ENCODE peak calls at places on chromosomes 3 and 15, in five cellular contexts. One of them, this sample, is unnamed.

GRCh38 chr3:47485812-47486211 is 10.1 kb upstream of the SCAP start:
- DNase-seq in activated CD4-positive, alpha-beta memory T cell treated with anti-CD3 and anti-CD28 coated beads for 36 hours: no peak
- DNase-seq in mesenchymal stem cell: peak; percentile 39
- DNase-seq in iris pigment epithelial cell: peak; percentile 12
- DNase-seq in stimulated activated CD8-positive, alpha-beta memory T cell treated with anti-CD3 and anti-CD28 coated beads, Interleukin-7, amount 100 ng/mL, for 4 hours: no peak
- DNase-seq in this sample: no peak

GRCh38 chr3:156149781-156150375 is 29.5 kb downstream of the KCNAB1 start:
- DNase-seq in iris pigment epithelial cell: no peak
- DNase-seq in activated CD4-positive, alpha-beta memory T cell treated with anti-CD3 and anti-CD28 coated beads for 36 hours: no peak
- DNase-seq in stimulated activated CD8-positive, alpha-beta memory T cell treated with anti-CD3 and anti-CD28 coated beads, Interleukin-7, amount 100 ng/mL, for 4 hours: no peak
- DNase-seq in mesenchymal stem cell: no peak
- DNase-seq in this sample: peak; percentile 20

GRCh38 chr3:94413721-94414106 is 350.9 kb downstream of the NSUN3 start:
- DNase-seq in mesenchymal stem cell: no peak
- DNase-seq in iris pigment epithelial cell: peak; percentile 82
- DNase-seq in stimulated activated CD8-positive, alpha-beta memory T cell treated with anti-CD3 and anti-CD28 coated beads, Interleukin-7, amount 100 ng/mL, for 4 hours: no peak
- DNase-seq in activated CD4-positive, alpha-beta memory T cell treated with anti-CD3 and anti-CD28 coated beads for 36 hours: no peak
- DNase-seq in this sample: no peak

GRCh38 chr15:25685216-25685569 is 177.9 kb downstream of the ATP10A start:
- DNase-seq in mesenchymal stem cell: no peak
- DNase-seq in stimulated activated CD8-positive, alpha-beta memory T cell treated with anti-CD3 and anti-CD28 coated beads, Interleukin-7, amount 100 ng/mL, for 4 hours: no peak
- DNase-seq in activated CD4-positive, alpha-beta memory T cell treated with anti-CD3 and anti-CD28 coated beads for 36 hours: no peak
- DNase-seq in iris pigment epithelial cell: no peak
- DNase-seq in this sample: no peak

GRCh38 chr3:42122261-42123011 is 31.3 kb downstream of the TRAK1 start:
- DNase-seq in mesenchymal stem cell: no peak
- DNase-seq in iris pigment epithelial cell: no peak
- DNase-seq in activated CD4-positive, alpha-beta memory T cell treated with anti-CD3 and anti-CD28 coated beads for 36 hours: no peak
- DNase-seq in stimulated activated CD8-positive, alpha-beta memory T cell treated with anti-CD3 and anti-CD28 coated beads, Interleukin-7, amount 100 ng/mL, for 4 hours: no peak
- DNase-seq in this sample: no peak

GRCh38 chr15:68783226-68784054 is 37.3 kb downstream of the ANP32A start:
- DNase-seq in activated CD4-positive, alpha-beta memory T cell treated with anti-CD3 and anti-CD28 coated beads for 36 hours: peak; percentile 72
- DNase-seq in mesenchymal stem cell: peak; percentile 29
- DNase-seq in iris pigment epithelial cell: no peak
- DNase-seq in stimulated activated CD8-positive, alpha-beta memory T cell treated with anti-CD3 and anti-CD28 coated beads, Interleukin-7, amount 100 ng/mL, for 4 hours: peak; percentile 29
- DNase-seq in this sample: no peak

GRCh38 chr3:48919215-48920138 is 835 bp downstream of the ARIH2 start:
- DNase-seq in activated CD4-positive, alpha-beta memory T cell treated with anti-CD3 and anti-CD28 coated beads for 36 hours: peak; percentile 78
- DNase-seq in iris pigment epithelial cell: peak; percentile 35
- DNase-seq in mesenchymal stem cell: peak; percentile 87
- DNase-seq in stimulated activated CD8-positive, alpha-beta memory T cell treated with anti-CD3 and anti-CD28 coated beads, Interleukin-7, amount 100 ng/mL, for 4 hours: no peak
- DNase-seq in this sample: peak; percentile 39

GRCh38 chr3:163273694-163274093 is 1777.1 kb downstream of the OTOL1 start:
- DNase-seq in mesenchymal stem cell: no peak
- DNase-seq in stimulated activated CD8-positive, alpha-beta memory T cell treated with anti-CD3 and anti-CD28 coated beads, Interleukin-7, amount 100 ng/mL, for 4 hours: no peak
- DNase-seq in iris pigment epithelial cell: no peak
- DNase-seq in activated CD4-positive, alpha-beta memory T cell treated with anti-CD3 and anti-CD28 coated beads for 36 hours: no peak
- DNase-seq in this sample: no peak

GRCh38 chr3:129107793-129108192 is 13.8 kb downstream of the RAB43 start:
- DNase-seq in mesenchymal stem cell: no peak
- DNase-seq in iris pigment epithelial cell: no peak
- DNase-seq in activated CD4-positive, alpha-beta memory T cell treated with anti-CD3 and anti-CD28 coated beads for 36 hours: no peak
- DNase-seq in stimulated activated CD8-positive, alpha-beta memory T cell treated with anti-CD3 and anti-CD28 coated beads, Interleukin-7, amount 100 ng/mL, for 4 hours: no peak
- DNase-seq in this sample: no peak

GRCh38 chr15:39529457-39529856 is 51.4 kb upstream of the THBS1 start:
- DNase-seq in mesenchymal stem cell: no peak
- DNase-seq in iris pigment epithelial cell: no peak
- DNase-seq in activated CD4-positive, alpha-beta memory T cell treated with anti-CD3 and anti-CD28 coated beads for 36 hours: no peak
- DNase-seq in stimulated activated CD8-positive, alpha-beta memory T cell treated with anti-CD3 and anti-CD28 coated beads, Interleukin-7, amount 100 ng/mL, for 4 hours: no peak
- DNase-seq in this sample: no peak

GRCh38 chr15:43513550-43513949 is 3.9 kb upstream of the MAP1A start:
- DNase-seq in iris pigment epithelial cell: peak; percentile 39
- DNase-seq in stimulated activated CD8-positive, alpha-beta memory T cell treated with anti-CD3 and anti-CD28 coated beads, Interleukin-7, amount 100 ng/mL, for 4 hours: no peak
- DNase-seq in mesenchymal stem cell: peak; percentile 51
- DNase-seq in activated CD4-positive, alpha-beta memory T cell treated with anti-CD3 and anti-CD28 coated beads for 36 hours: no peak
- DNase-seq in this sample: no peak

GRCh38 chr3:107911337-107912000 is 179.4 kb downstream of the CD47 start:
- DNase-seq in mesenchymal stem cell: no peak
- DNase-seq in stimulated activated CD8-positive, alpha-beta memory T cell treated with anti-CD3 and anti-CD28 coated beads, Interleukin-7, amount 100 ng/mL, for 4 hours: no peak
- DNase-seq in activated CD4-positive, alpha-beta memory T cell treated with anti-CD3 and anti-CD28 coated beads for 36 hours: no peak
- DNase-seq in iris pigment epithelial cell: no peak
- DNase-seq in this sample: peak; percentile 32

GRCh38 chr3:64266983-64267382 is 41.7 kb upstream of the PRICKLE2 start:
- DNase-seq in mesenchymal stem cell: peak; percentile 58
- DNase-seq in activated CD4-positive, alpha-beta memory T cell treated with anti-CD3 and anti-CD28 coated beads for 36 hours: no peak
- DNase-seq in iris pigment epithelial cell: no peak
- DNase-seq in stimulated activated CD8-positive, alpha-beta memory T cell treated with anti-CD3 and anti-CD28 coated beads, Interleukin-7, amount 100 ng/mL, for 4 hours: no peak
- DNase-seq in this sample: no peak

GRCh38 chr3:50270841-50271240 is 1.9 kb downstream of the SEMA3B start:
- DNase-seq in iris pigment epithelial cell: no peak
- DNase-seq in stimulated activated CD8-positive, alpha-beta memory T cell treated with anti-CD3 and anti-CD28 coated beads, Interleukin-7, amount 100 ng/mL, for 4 hours: no peak
- DNase-seq in mesenchymal stem cell: no peak
- DNase-seq in activated CD4-positive, alpha-beta memory T cell treated with anti-CD3 and anti-CD28 coated beads for 36 hours: no peak
- DNase-seq in this sample: no peak

GRCh38 chr15:88375234-88375926 is 91.8 kb downstream of the MRPL46 start:
- DNase-seq in iris pigment epithelial cell: peak; percentile 41
- DNase-seq in stimulated activated CD8-positive, alpha-beta memory T cell treated with anti-CD3 and anti-CD28 coated beads, Interleukin-7, amount 100 ng/mL, for 4 hours: no peak
- DNase-seq in activated CD4-positive, alpha-beta memory T cell treated with anti-CD3 and anti-CD28 coated beads for 36 hours: peak; percentile 16
- DNase-seq in mesenchymal stem cell: no peak
- DNase-seq in this sample: no peak

GRCh38 chr15:52050416-52050815 is 31.4 kb downstream of the MAPK6 start:
- DNase-seq in mesenchymal stem cell: peak; percentile 61
- DNase-seq in iris pigment epithelial cell: peak; percentile 66
- DNase-seq in stimulated activated CD8-positive, alpha-beta memory T cell treated with anti-CD3 and anti-CD28 coated beads, Interleukin-7, amount 100 ng/mL, for 4 hours: no peak
- DNase-seq in activated CD4-positive, alpha-beta memory T cell treated with anti-CD3 and anti-CD28 coated beads for 36 hours: no peak
- DNase-seq in this sample: no peak

GRCh38 chr3:72397586-72397985 is 450.7 kb downstream of the SHQ1 start:
- DNase-seq in activated CD4-positive, alpha-beta memory T cell treated with anti-CD3 and anti-CD28 coated beads for 36 hours: no peak
- DNase-seq in iris pigment epithelial cell: no peak
- DNase-seq in mesenchymal stem cell: no peak
- DNase-seq in stimulated activated CD8-positive, alpha-beta memory T cell treated with anti-CD3 and anti-CD28 coated beads, Interleukin-7, amount 100 ng/mL, for 4 hours: no peak
- DNase-seq in this sample: no peak

GRCh38 chr3:190586631-190587000 is 72.7 kb downstream of the IL1RAP start:
- DNase-seq in iris pigment epithelial cell: peak; percentile 79
- DNase-seq in stimulated activated CD8-positive, alpha-beta memory T cell treated with anti-CD3 and anti-CD28 coated beads, Interleukin-7, amount 100 ng/mL, for 4 hours: peak; percentile 28
- DNase-seq in mesenchymal stem cell: peak; percentile 78
- DNase-seq in activated CD4-positive, alpha-beta memory T cell treated with anti-CD3 and anti-CD28 coated beads for 36 hours: peak; percentile 58
- DNase-seq in this sample: no peak

GRCh38 chr15:31147456-31147855 is 45.9 kb upstream of the TRPM1 start:
- DNase-seq in mesenchymal stem cell: no peak
- DNase-seq in stimulated activated CD8-positive, alpha-beta memory T cell treated with anti-CD3 and anti-CD28 coated beads, Interleukin-7, amount 100 ng/mL, for 4 hours: no peak
- DNase-seq in activated CD4-positive, alpha-beta memory T cell treated with anti-CD3 and anti-CD28 coated beads for 36 hours: no peak
- DNase-seq in iris pigment epithelial cell: no peak
- DNase-seq in this sample: no peak

GRCh38 chr15:98700501-98700900 is 52.2 kb downstream of the IGF1R start:
- DNase-seq in iris pigment epithelial cell: no peak
- DNase-seq in mesenchymal stem cell: no peak
- DNase-seq in stimulated activated CD8-positive, alpha-beta memory T cell treated with anti-CD3 and anti-CD28 coated beads, Interleukin-7, amount 100 ng/mL, for 4 hours: no peak
- DNase-seq in activated CD4-positive, alpha-beta memory T cell treated with anti-CD3 and anti-CD28 coated beads for 36 hours: no peak
- DNase-seq in this sample: no peak

GRCh38 chr15:80645494-80646065 is 49.5 kb upstream of the ABHD17C start:
- DNase-seq in iris pigment epithelial cell: no peak
- DNase-seq in stimulated activated CD8-positive, alpha-beta memory T cell treated with anti-CD3 and anti-CD28 coated beads, Interleukin-7, amount 100 ng/mL, for 4 hours: no peak
- DNase-seq in activated CD4-positive, alpha-beta memory T cell treated with anti-CD3 and anti-CD28 coated beads for 36 hours: no peak
- DNase-seq in mesenchymal stem cell: peak; percentile 12
- DNase-seq in this sample: no peak

GRCh38 chr3:147925272-147925671 is 516.1 kb downstream of the ZIC1 start:
- DNase-seq in mesenchymal stem cell: no peak
- DNase-seq in iris pigment epithelial cell: no peak
- DNase-seq in activated CD4-positive, alpha-beta memory T cell treated with anti-CD3 and anti-CD28 coated beads for 36 hours: no peak
- DNase-seq in stimulated activated CD8-positive, alpha-beta memory T cell treated with anti-CD3 and anti-CD28 coated beads, Interleukin-7, amount 100 ng/mL, for 4 hours: no peak
- DNase-seq in this sample: no peak

GRCh38 chr15:73800662-73801345 is 47.7 kb upstream of the INSYN1 start:
- DNase-seq in stimulated activated CD8-positive, alpha-beta memory T cell treated with anti-CD3 and anti-CD28 coated beads, Interleukin-7, amount 100 ng/mL, for 4 hours: no peak
- DNase-seq in mesenchymal stem cell: peak; percentile 83
- DNase-seq in iris pigment epithelial cell: peak; percentile 88
- DNase-seq in activated CD4-positive, alpha-beta memory T cell treated with anti-CD3 and anti-CD28 coated beads for 36 hours: no peak
- DNase-seq in this sample: peak; percentile 82

GRCh38 chr3:160804762-160805161 is 48.7 kb downstream of the PPM1L start:
- DNase-seq in mesenchymal stem cell: peak; percentile 24
- DNase-seq in activated CD4-positive, alpha-beta memory T cell treated with anti-CD3 and anti-CD28 coated beads for 36 hours: no peak
- DNase-seq in iris pigment epithelial cell: no peak
- DNase-seq in stimulated activated CD8-positive, alpha-beta memory T cell treated with anti-CD3 and anti-CD28 coated beads, Interleukin-7, amount 100 ng/mL, for 4 hours: no peak
- DNase-seq in this sample: peak; percentile 74

GRCh38 chr3:197718904-197719303 is 17.8 kb downstream of the RUBCN start:
- DNase-seq in stimulated activated CD8-positive, alpha-beta memory T cell treated with anti-CD3 and anti-CD28 coated beads, Interleukin-7, amount 100 ng/mL, for 4 hours: no peak
- DNase-seq in mesenchymal stem cell: peak; percentile 86
- DNase-seq in activated CD4-positive, alpha-beta memory T cell treated with anti-CD3 and anti-CD28 coated beads for 36 hours: no peak
- DNase-seq in iris pigment epithelial cell: peak; percentile 95
- DNase-seq in this sample: no peak

This sample was measured in G401.